ENCODE peak calls at places on chromosome 20, in five cellular contexts. One of them, this sample, is unnamed.

GRCh38 chr20:7989379-7989778 is 30.2 kb downstream of the TMX4 start:
- DNase-seq in astrocyte of the cerebellum: no peak
- DNase-seq in AG04450: no peak
- DNase-seq in hepatic stellate cell: no peak
- DNase-seq in HFFc6: no peak
- DNase-seq in this sample: no peak

GRCh38 chr20:52405417-52405816 is 213.8 kb upstream of the ZFP64 start:
- DNase-seq in astrocyte of the cerebellum: no peak
- DNase-seq in AG04450: no peak
- DNase-seq in hepatic stellate cell: no peak
- DNase-seq in HFFc6: no peak
- DNase-seq in this sample: no peak

GRCh38 chr20:44690781-44691423 is 24.3 kb upstream of the CCN5 start:
- DNase-seq in astrocyte of the cerebellum: no peak
- DNase-seq in AG04450: no peak
- DNase-seq in hepatic stellate cell: no peak
- DNase-seq in HFFc6: no peak
- DNase-seq in this sample: no peak

GRCh38 chr20:15638781-15639180 is 934.5 kb downstream of the KIF16B start:
- DNase-seq in astrocyte of the cerebellum: no peak
- DNase-seq in AG04450: no peak
- DNase-seq in hepatic stellate cell: no peak
- DNase-seq in HFFc6: no peak
- DNase-seq in this sample: no peak

GRCh38 chr20:11350126-11351005 is 567.3 kb upstream of the BTBD3 start:
- DNase-seq in astrocyte of the cerebellum: peak; percentile 27
- DNase-seq in AG04450: peak; percentile 48
- DNase-seq in hepatic stellate cell: no peak
- DNase-seq in HFFc6: peak; percentile 2
- DNase-seq in this sample: peak; percentile 10

GRCh38 chr20:53021934-53022333 is 49.8 kb downstream of the TSHZ2 start:
- DNase-seq in astrocyte of the cerebellum: no peak
- DNase-seq in AG04450: no peak
- DNase-seq in hepatic stellate cell: no peak
- DNase-seq in HFFc6: no peak
- DNase-seq in this sample: no peak

GRCh38 chr20:49594143-49594928 is 26.4 kb upstream of the PTGIS start:
- DNase-seq in astrocyte of the cerebellum: no peak
- DNase-seq in AG04450: peak; percentile 69
- DNase-seq in hepatic stellate cell: no peak
- DNase-seq in HFFc6: peak; percentile 36
- DNase-seq in this sample: no peak

GRCh38 chr20:45354423-45355208 is 6.4 kb upstream of the SDC4 start:
- DNase-seq in astrocyte of the cerebellum: peak; percentile 46
- DNase-seq in AG04450: no peak
- DNase-seq in hepatic stellate cell: no peak
- DNase-seq in HFFc6: no peak
- DNase-seq in this sample: no peak

GRCh38 chr20:6845141-6845540 is 77.7 kb downstream of the BMP2 start:
- DNase-seq in astrocyte of the cerebellum: no peak
- DNase-seq in AG04450: no peak
- DNase-seq in hepatic stellate cell: no peak
- DNase-seq in HFFc6: no peak
- DNase-seq in this sample: no peak

GRCh38 chr20:37316116-37316774 is 26.8 kb downstream of the MANBAL start:
- DNase-seq in astrocyte of the cerebellum: no peak
- DNase-seq in AG04450: no peak
- DNase-seq in hepatic stellate cell: no peak
- DNase-seq in HFFc6: no peak
- DNase-seq in this sample: no peak

GRCh38 chr20:39310363-39311037 is 348.4 kb downstream of the DHX35 start:
- DNase-seq in astrocyte of the cerebellum: no peak
- DNase-seq in AG04450: no peak
- DNase-seq in hepatic stellate cell: no peak
- DNase-seq in HFFc6: no peak
- DNase-seq in this sample: no peak

GRCh38 chr20:1841554-1842140 is 53.6 kb upstream of the SIRPA start:
- DNase-seq in astrocyte of the cerebellum: no peak
- DNase-seq in AG04450: no peak
- DNase-seq in hepatic stellate cell: no peak
- DNase-seq in HFFc6: no peak
- DNase-seq in this sample: no peak

GRCh38 chr20:35750611-35751010 is 8.6 kb upstream of the RBM39 start:
- DNase-seq in astrocyte of the cerebellum: no peak
- DNase-seq in AG04450: no peak
- DNase-seq in hepatic stellate cell: no peak
- DNase-seq in HFFc6: no peak
- DNase-seq in this sample: no peak

GRCh38 chr20:62872184-62872862 is 10.7 kb upstream of the TCFL5 start:
- DNase-seq in astrocyte of the cerebellum: no peak
- DNase-seq in AG04450: no peak
- DNase-seq in hepatic stellate cell: no peak
- DNase-seq in HFFc6: no peak
- DNase-seq in this sample: no peak

GRCh38 chr20:41004561-41005360 is 23.9 kb upstream of the TOP1 start:
- DNase-seq in astrocyte of the cerebellum: no peak
- DNase-seq in AG04450: no peak
- DNase-seq in hepatic stellate cell: no peak
- DNase-seq in HFFc6: no peak
- DNase-seq in this sample: no peak

GRCh38 chr20:15012551-15012950 is 675.1 kb upstream of the FLRT3 start:
- DNase-seq in astrocyte of the cerebellum: no peak
- DNase-seq in AG04450: no peak
- DNase-seq in hepatic stellate cell: no peak
- DNase-seq in HFFc6: no peak
- DNase-seq in this sample: no peak

GRCh38 chr20:41213150-41213820 is 75.9 kb downstream of the PLCG1 start:
- DNase-seq in astrocyte of the cerebellum: no peak
- DNase-seq in AG04450: no peak
- DNase-seq in hepatic stellate cell: peak; percentile 18
- DNase-seq in HFFc6: peak; percentile 28
- DNase-seq in this sample: no peak

GRCh38 chr20:36202891-36203338 is 33.4 kb upstream of the AAR2 start:
- DNase-seq in astrocyte of the cerebellum: no peak
- DNase-seq in AG04450: no peak
- DNase-seq in hepatic stellate cell: peak; percentile 85
- DNase-seq in HFFc6: peak; percentile 16
- DNase-seq in this sample: no peak

GRCh38 chr20:47258745-47259695 is 97.5 kb downstream of the ZMYND8 start:
- DNase-seq in astrocyte of the cerebellum: no peak
- DNase-seq in AG04450: no peak
- DNase-seq in hepatic stellate cell: peak; percentile 75
- DNase-seq in HFFc6: no peak
- DNase-seq in this sample: no peak

GRCh38 chr20:24574307-24574706 is 104.9 kb downstream of the SYNDIG1 start:
- DNase-seq in astrocyte of the cerebellum: no peak
- DNase-seq in AG04450: no peak
- DNase-seq in hepatic stellate cell: no peak
- DNase-seq in HFFc6: no peak
- DNase-seq in this sample: no peak

GRCh38 chr20:19964289-19965263 is 52.6 kb upstream of the NAA20 start:
- DNase-seq in astrocyte of the cerebellum: peak; percentile 66
- DNase-seq in AG04450: peak; percentile 94
- DNase-seq in hepatic stellate cell: peak; percentile 75
- DNase-seq in HFFc6: peak; percentile 74
- DNase-seq in this sample: peak; percentile 50

GRCh38 chr20:62737271-62737761 is 28.7 kb downstream of the NTSR1 start:
- DNase-seq in astrocyte of the cerebellum: no peak
- DNase-seq in AG04450: no peak
- DNase-seq in hepatic stellate cell: no peak
- DNase-seq in HFFc6: no peak
- DNase-seq in this sample: no peak

GRCh38 chr20:1273366-1273765 is 7.3 kb downstream of the SNPH start:
- DNase-seq in astrocyte of the cerebellum: no peak
- DNase-seq in AG04450: no peak
- DNase-seq in hepatic stellate cell: no peak
- DNase-seq in HFFc6: no peak
- DNase-seq in this sample: no peak

GRCh38 chr20:1266167-1266973 is at the start of gene SNPH:
- DNase-seq in astrocyte of the cerebellum: peak; percentile 36
- DNase-seq in AG04450: peak; percentile 48
- DNase-seq in hepatic stellate cell: peak; percentile 74
- DNase-seq in HFFc6: peak; percentile 53
- DNase-seq in this sample: peak; percentile 18

GRCh38 chr20:58749098-58749766 is 56.6 kb downstream of the NPEPL1 start:
- DNase-seq in astrocyte of the cerebellum: no peak
- DNase-seq in AG04450: no peak
- DNase-seq in hepatic stellate cell: no peak
- DNase-seq in HFFc6: no peak
- DNase-seq in this sample: no peak

GRCh38 chr20:52054123-52054522 is 137.5 kb downstream of the ZFP64 start:
- DNase-seq in astrocyte of the cerebellum: no peak
- DNase-seq in AG04450: no peak
- DNase-seq in hepatic stellate cell: no peak
- DNase-seq in HFFc6: no peak
- DNase-seq in this sample: no peak

GRCh38 chr20:49989234-49990065 is 6.7 kb downstream of the SNAI1 start:
- DNase-seq in astrocyte of the cerebellum: peak; percentile 63
- DNase-seq in AG04450: peak; percentile 59
- DNase-seq in hepatic stellate cell: peak; percentile 75
- DNase-seq in HFFc6: peak; percentile 75
- DNase-seq in this sample: no peak

GRCh38 chr20:461254-462198 is 807 bp downstream of the TBC1D20 start:
- DNase-seq in astrocyte of the cerebellum: no peak
- DNase-seq in AG04450: no peak
- DNase-seq in hepatic stellate cell: peak; percentile 70
- DNase-seq in HFFc6: peak; percentile 32
- DNase-seq in this sample: no peak

GRCh38 chr20:48823476-48823875 is 4.3 kb downstream of the PREX1 start:
- DNase-seq in astrocyte of the cerebellum: no peak
- DNase-seq in AG04450: no peak
- DNase-seq in hepatic stellate cell: no peak
- DNase-seq in HFFc6: no peak
- DNase-seq in this sample: no peak

GRCh38 chr20:58174708-58175287 is 53.7 kb downstream of the ANKRD60 start:
- DNase-seq in astrocyte of the cerebellum: no peak
- DNase-seq in AG04450: no peak
- DNase-seq in hepatic stellate cell: peak; percentile 25
- DNase-seq in HFFc6: no peak
- DNase-seq in this sample: no peak

GRCh38 chr20:38601216-38602184 is at the start of gene ARHGAP40:
- DNase-seq in astrocyte of the cerebellum: no peak
- DNase-seq in AG04450: no peak
- DNase-seq in hepatic stellate cell: no peak
- DNase-seq in HFFc6: peak; percentile 11
- DNase-seq in this sample: no peak

GRCh38 chr20:61780066-61780465 is 285.6 kb downstream of the TAF4 start:
- DNase-seq in astrocyte of the cerebellum: no peak
- DNase-seq in AG04450: no peak
- DNase-seq in hepatic stellate cell: no peak
- DNase-seq in HFFc6: no peak
- DNase-seq in this sample: no peak

GRCh38 chr20:19712737-19713260 is 45.3 kb upstream of the RIN2 start:
- DNase-seq in astrocyte of the cerebellum: peak; percentile 8
- DNase-seq in AG04450: no peak
- DNase-seq in hepatic stellate cell: no peak
- DNase-seq in HFFc6: no peak
- DNase-seq in this sample: no peak

This sample was measured in brain pericyte.